ENCODE peak calls at places on chromosomes 5 and 9, in nine cellular contexts. One of them, this sample, is unnamed.

GRCh38 chr9:79013715-79014610 is 557.8 kb upstream of the TLE4 start:
- DNase-seq in adrenal gland: no peak
- DNase-seq in stomach: no peak
- DNase-seq in upper lobe of left lung: no peak
- DNase-seq in heart left ventricle: no peak
- DNase-seq in A549: no peak
- DNase-seq in body of pancreas: no peak
- DNase-seq in breast epithelium: no peak
- DNase-seq in endothelial cell of umbilical vein: peak; percentile 77
- DNase-seq in this sample: no peak

GRCh38 chr5:6399978-6400910 is 21.9 kb upstream of the MED10 start:
- DNase-seq in adrenal gland: peak; percentile 63
- DNase-seq in A549: no peak
- DNase-seq in upper lobe of left lung: no peak
- DNase-seq in stomach: no peak
- DNase-seq in heart left ventricle: no peak
- DNase-seq in body of pancreas: no peak
- DNase-seq in endothelial cell of umbilical vein: no peak
- DNase-seq in breast epithelium: no peak
- DNase-seq in this sample: no peak

GRCh38 chr9:95175523-95175922 is 142.0 kb downstream of the FANCC start:
- DNase-seq in heart left ventricle: no peak
- DNase-seq in body of pancreas: no peak
- DNase-seq in adrenal gland: no peak
- DNase-seq in A549: no peak
- DNase-seq in endothelial cell of umbilical vein: no peak
- DNase-seq in stomach: no peak
- DNase-seq in breast epithelium: no peak
- DNase-seq in upper lobe of left lung: no peak
- DNase-seq in this sample: no peak

GRCh38 chr5:95238560-95239325 is 46.2 kb downstream of the MCTP1 start:
- DNase-seq in upper lobe of left lung: no peak
- DNase-seq in adrenal gland: no peak
- DNase-seq in stomach: no peak
- DNase-seq in endothelial cell of umbilical vein: peak; percentile 68
- DNase-seq in heart left ventricle: no peak
- DNase-seq in A549: no peak
- DNase-seq in breast epithelium: no peak
- DNase-seq in body of pancreas: no peak
- DNase-seq in this sample: no peak

GRCh38 chr5:72106922-72107873 is at the start of gene MAP1B:
- DNase-seq in upper lobe of left lung: no peak
- DNase-seq in A549: peak; percentile 67
- DNase-seq in endothelial cell of umbilical vein: peak; percentile 56
- DNase-seq in breast epithelium: no peak
- DNase-seq in stomach: no peak
- DNase-seq in body of pancreas: peak; percentile 36
- DNase-seq in heart left ventricle: peak; percentile 81
- DNase-seq in adrenal gland: peak; percentile 40
- DNase-seq in this sample: peak; percentile 51

GRCh38 chr9:94805585-94805984 is 79.1 kb downstream of the AOPEP start:
- DNase-seq in breast epithelium: no peak
- DNase-seq in adrenal gland: no peak
- DNase-seq in A549: peak; percentile 82
- DNase-seq in body of pancreas: no peak
- DNase-seq in upper lobe of left lung: no peak
- DNase-seq in heart left ventricle: no peak
- DNase-seq in endothelial cell of umbilical vein: peak; percentile 96
- DNase-seq in stomach: no peak
- DNase-seq in this sample: no peak

GRCh38 chr5:569358-569867 is 42.7 kb upstream of the CEP72 start:
- DNase-seq in upper lobe of left lung: no peak
- DNase-seq in stomach: peak; percentile 16
- DNase-seq in adrenal gland: no peak
- DNase-seq in heart left ventricle: no peak
- DNase-seq in endothelial cell of umbilical vein: no peak
- DNase-seq in breast epithelium: no peak
- DNase-seq in A549: no peak
- DNase-seq in body of pancreas: no peak
- DNase-seq in this sample: no peak

GRCh38 chr9:124215956-124216355 is 41.8 kb upstream of the NEK6 start:
- DNase-seq in endothelial cell of umbilical vein: no peak
- DNase-seq in A549: no peak
- DNase-seq in breast epithelium: no peak
- DNase-seq in heart left ventricle: no peak
- DNase-seq in adrenal gland: peak; percentile 3
- DNase-seq in stomach: peak; percentile 17
- DNase-seq in body of pancreas: no peak
- DNase-seq in upper lobe of left lung: no peak
- DNase-seq in this sample: peak; percentile 62

GRCh38 chr9:33430942-33431341 is 16.5 kb downstream of the AQP3 start:
- DNase-seq in stomach: no peak
- DNase-seq in body of pancreas: no peak
- DNase-seq in endothelial cell of umbilical vein: no peak
- DNase-seq in adrenal gland: no peak
- DNase-seq in A549: no peak
- DNase-seq in heart left ventricle: no peak
- DNase-seq in upper lobe of left lung: no peak
- DNase-seq in breast epithelium: no peak
- DNase-seq in this sample: no peak

GRCh38 chr9:33467526-33467925 is 6.2 kb downstream of the NOL6 start:
- DNase-seq in adrenal gland: no peak
- DNase-seq in breast epithelium: no peak
- DNase-seq in upper lobe of left lung: no peak
- DNase-seq in heart left ventricle: no peak
- DNase-seq in endothelial cell of umbilical vein: no peak
- DNase-seq in A549: no peak
- DNase-seq in body of pancreas: no peak
- DNase-seq in stomach: no peak
- DNase-seq in this sample: no peak

GRCh38 chr5:67214713-67215591 is 18.4 kb upstream of the CD180 start:
- DNase-seq in endothelial cell of umbilical vein: peak; percentile 21
- DNase-seq in A549: no peak
- DNase-seq in adrenal gland: no peak
- DNase-seq in breast epithelium: peak; percentile 71
- DNase-seq in heart left ventricle: no peak
- DNase-seq in body of pancreas: peak; percentile 85
- DNase-seq in upper lobe of left lung: peak; percentile 53
- DNase-seq in stomach: peak; percentile 83
- DNase-seq in this sample: no peak

GRCh38 chr9:123119566-123119965 is 86.1 kb downstream of the GPR21 start:
- DNase-seq in upper lobe of left lung: peak; percentile 62
- DNase-seq in body of pancreas: no peak
- DNase-seq in stomach: no peak
- DNase-seq in heart left ventricle: no peak
- DNase-seq in adrenal gland: no peak
- DNase-seq in A549: no peak
- DNase-seq in endothelial cell of umbilical vein: no peak
- DNase-seq in breast epithelium: no peak
- DNase-seq in this sample: no peak

DNA sequence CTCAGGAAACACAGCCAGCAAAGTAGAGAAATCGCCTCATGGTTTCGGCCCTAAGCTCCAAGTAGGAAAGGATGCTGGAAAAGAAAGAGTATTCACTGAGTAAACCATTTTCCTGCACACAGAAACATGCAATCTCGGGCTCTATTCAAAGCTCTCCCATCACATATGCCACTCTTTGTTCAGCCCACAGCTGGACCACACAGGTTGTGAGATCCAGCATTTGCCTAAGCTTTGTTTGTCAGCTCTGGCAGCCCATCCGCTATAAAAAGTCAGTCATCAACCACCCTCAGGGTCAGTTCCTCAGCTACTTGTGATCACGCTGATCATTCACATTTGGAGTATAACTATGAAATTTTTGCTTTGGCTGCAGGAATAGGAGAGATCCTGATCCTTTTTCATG is 96.5 kb upstream of the SMARCA2 start:
- DNase-seq in heart left ventricle: no peak
- DNase-seq in stomach: no peak
- DNase-seq in adrenal gland: no peak
- DNase-seq in endothelial cell of umbilical vein: no peak
- DNase-seq in body of pancreas: no peak
- DNase-seq in breast epithelium: no peak
- DNase-seq in upper lobe of left lung: no peak
- DNase-seq in A549: no peak
- DNase-seq in this sample: no peak
- TF ChIP-seq CTCF in heart left ventricle: no peak
- TF ChIP-seq CTCF in stomach: no peak
- TF ChIP-seq CTCF in adrenal gland: no peak
- TF ChIP-seq CTCF in endothelial cell of umbilical vein: no peak
- TF ChIP-seq CTCF in body of pancreas: no peak
- TF ChIP-seq CTCF in breast epithelium: no peak
- TF ChIP-seq CTCF in upper lobe of left lung: no peak
- TF ChIP-seq CTCF in A549: no peak
- TF ChIP-seq CTCF in this sample: no peak

GRCh38 chr5:139652788-139653241 is 4.7 kb downstream of the CXXC5 start:
- DNase-seq in body of pancreas: no peak
- DNase-seq in stomach: no peak
- DNase-seq in heart left ventricle: no peak
- DNase-seq in breast epithelium: no peak
- DNase-seq in A549: no peak
- DNase-seq in upper lobe of left lung: no peak
- DNase-seq in endothelial cell of umbilical vein: no peak
- DNase-seq in adrenal gland: no peak
- DNase-seq in this sample: no peak
- TF ChIP-seq POLR2A in body of pancreas: no peak
- TF ChIP-seq POLR2A in stomach: no peak
- TF ChIP-seq POLR2A in heart left ventricle: no peak
- TF ChIP-seq POLR2A in breast epithelium: no peak
- TF ChIP-seq POLR2A in A549: no peak
- TF ChIP-seq POLR2A in upper lobe of left lung: no peak
- TF ChIP-seq POLR2A in endothelial cell of umbilical vein: no peak
- TF ChIP-seq POLR2A in adrenal gland: no peak
- TF ChIP-seq POLR2A in this sample: no peak

DNA sequence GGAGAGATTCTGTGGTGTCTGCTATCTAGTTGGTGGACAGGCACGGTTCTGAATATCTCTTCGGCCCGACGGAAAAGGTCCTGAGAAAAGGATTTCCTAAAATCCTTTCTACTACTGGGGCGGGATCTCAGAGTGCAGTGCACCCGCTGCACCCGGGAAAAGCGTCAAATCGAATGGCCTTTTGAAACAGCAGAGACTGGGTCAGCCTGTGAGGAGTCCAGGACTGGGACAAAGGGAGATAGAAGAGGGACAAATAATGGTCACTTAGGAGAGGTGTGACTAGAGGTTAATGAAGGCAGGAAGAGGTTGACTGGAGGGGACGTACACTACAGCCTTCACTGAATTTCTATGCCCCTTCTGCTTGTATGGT is 1.5 kb downstream of the PLPPR1 start:
- DNase-seq in A549: no peak
- DNase-seq in endothelial cell of umbilical vein: no peak
- DNase-seq in breast epithelium: no peak
- DNase-seq in heart left ventricle: no peak
- DNase-seq in body of pancreas: no peak
- DNase-seq in upper lobe of left lung: no peak
- DNase-seq in stomach: no peak
- DNase-seq in adrenal gland: no peak
- DNase-seq in this sample: no peak
- H3K4me3 ChIP-seq in A549: no peak overlapping the region
- H3K4me3 ChIP-seq in endothelial cell of umbilical vein: no peak overlapping the region
- H3K4me3 ChIP-seq in breast epithelium: peak overlapping the region; percentile 70
- H3K4me3 ChIP-seq in heart left ventricle: no peak overlapping the region
- H3K4me3 ChIP-seq in body of pancreas: no peak overlapping the region
- H3K4me3 ChIP-seq in upper lobe of left lung: peak overlapping the region; percentile 57
- H3K4me3 ChIP-seq in stomach: no peak overlapping the region
- H3K4me3 ChIP-seq in adrenal gland: no peak overlapping the region
- H3K4me3 ChIP-seq in this sample: no peak overlapping the region

GRCh38 chr5:74462356-74462755 is 178.2 kb downstream of the ENC1 start:
- DNase-seq in heart left ventricle: no peak
- DNase-seq in upper lobe of left lung: no peak
- DNase-seq in body of pancreas: no peak
- DNase-seq in adrenal gland: no peak
- DNase-seq in stomach: no peak
- DNase-seq in endothelial cell of umbilical vein: no peak
- DNase-seq in breast epithelium: no peak
- DNase-seq in A549: no peak
- DNase-seq in this sample: no peak
- TF ChIP-seq CTCF in heart left ventricle: no peak
- TF ChIP-seq CTCF in upper lobe of left lung: no peak
- TF ChIP-seq CTCF in body of pancreas: no peak
- TF ChIP-seq CTCF in adrenal gland: no peak
- TF ChIP-seq CTCF in stomach: no peak
- TF ChIP-seq CTCF in endothelial cell of umbilical vein: no peak
- TF ChIP-seq CTCF in breast epithelium: no peak
- TF ChIP-seq CTCF in A549: no peak
- TF ChIP-seq CTCF in this sample: no peak

This sample was measured in lower leg skin.